ENCODE peak calls at places on chromosome 16, in six cellular contexts. D, X, N, Y, C and F are unnamed samples.
A peak's percentile ranks its signal among the peaks of the same experiment; 100 is the strongest.

GRCh38 chr16:25217119-25217511 is 368 bp downstream of the AQP8 start:
- DNase-seq in X (no peak), D (no peak), N (no peak), C (no peak), Y (no peak), F (no peak)

GRCh38 chr16:50229149-50229726 is 37.1 kb upstream of the ADCY7 start:
- DNase-seq in C (no peak), Y (no peak), N (no peak), D (no peak), X (no peak), F (no peak)

GRCh38 chr16:30381351-30382041 is 865 bp downstream of the SEPTIN1 start:
- DNase-seq in X (no peak), Y (no peak), C (no peak), N (no peak), D (no peak), F (no peak)

GRCh38 chr16:83899272-83899897 is 470 bp downstream of the MLYCD start:
- DNase-seq in Y (peak; percentile 56), N (no peak), X (peak; percentile 13), D (peak; percentile 49), C (peak; percentile 26), F (no peak)

GRCh38 chr16:62940573-62940972 is 904.3 kb upstream of the CDH8 start:
- DNase-seq in X (no peak), C (no peak), Y (no peak), D (no peak), N (no peak), F (no peak)

GRCh38 chr16:20762404-20763123 is 1.2 kb upstream of the ACSM3 start:
- DNase-seq in Y (no peak), C (no peak), X (no peak), D (no peak), N (no peak), F (no peak)

GRCh38 chr16:11989238-11990160 is 13.0 kb downstream of the SNX29 start:
- DNase-seq in D (no peak), C (no peak), Y (no peak), X (no peak), N (no peak), F (peak; percentile 59)

GRCh38 chr16:87621976-87622713 is 19.8 kb downstream of the JPH3 start:
- DNase-seq in D (no peak), C (no peak), Y (no peak), N (no peak), X (no peak), F (no peak)

GRCh38 chr16:62077998-62078397 is 41.8 kb upstream of the CDH8 start:
- DNase-seq in N (no peak), X (no peak), D (no peak), C (no peak), Y (no peak), F (peak; percentile 18)

GRCh38 chr16:27235055-27235937 is 32.0 kb downstream of the KDM8 start:
- DNase-seq in N (peak; percentile 97), Y (peak; percentile 93), X (peak; percentile 28), D (peak; percentile 89), C (no peak), F (peak; percentile 81)

GRCh38 chr16:73064996-73065349 is 17.0 kb upstream of the ZFHX3 start:
- DNase-seq in Y (no peak), N (no peak), C (no peak), X (no peak), D (no peak), F (no peak)